ENCODE peak calls at places on chromosomes 2 and 18, in eight cellular contexts. N is PC-3, O is GM23338, D is MM.1S, R is HCT116, K is GM23248, U is OCI-LY7, L is neural progenitor cell. A is an unnamed sample.

GRCh38 chr2:132421198-132421780 is 4.7 kb downstream of the GPR39 start:
- DNase-seq in N (peak; percentile 46), O (no peak), D (no peak), R (no peak), K (peak; percentile 48), U (no peak), L (no peak), A (no peak)

GRCh38 chr18:10412933-10413332 is 41.5 kb upstream of the APCDD1 start:
- DNase-seq in N (no peak), O (no peak), D (no peak), R (no peak), K (no peak), U (no peak), L (no peak), A (no peak)

GRCh38 chr2:120779781-120780283 is 44.2 kb downstream of the GLI2 start:
- DNase-seq in N (peak; percentile 32), O (peak; percentile 66), D (no peak), R (no peak), K (peak; percentile 91), U (no peak), L (peak; percentile 38), A (peak; percentile 77)

GRCh38 chr2:188032786-188033185 is 258.9 kb upstream of the GULP1 start:
- DNase-seq in N (no peak), O (peak; percentile 33), D (no peak), R (no peak), K (no peak), U (no peak), L (no peak), A (no peak)

GRCh38 chr2:143635936-143636335 is 506.7 kb downstream of the ARHGAP15 start:
- DNase-seq in N (no peak), O (no peak), D (no peak), R (no peak), K (no peak), U (no peak), L (no peak), A (no peak)

GRCh38 chr2:162509288-162509968 is 165.5 kb downstream of the GCA start:
- DNase-seq in N (no peak), O (no peak), D (no peak), R (no peak), K (no peak), U (no peak), L (no peak), A (no peak)

GRCh38 chr2:172230783-172231446 is 128.2 kb upstream of the DLX2 start:
- DNase-seq in N (no peak), O (no peak), D (no peak), R (no peak), K (no peak), U (no peak), L (no peak), A (no peak)

GRCh38 chr18:9708882-9709877 is 1.1 kb downstream of the RAB31 start:
- DNase-seq in N (no peak), O (peak; percentile 78), D (peak; percentile 27), R (no peak), K (peak; percentile 62), U (no peak), L (peak; percentile 65), A (peak; percentile 19)

GRCh38 chr2:120287183-120288015 is 34.7 kb downstream of the RALB start:
- DNase-seq in N (peak; percentile 91), O (no peak), D (no peak), R (peak; percentile 54), K (peak; percentile 97), U (no peak), L (no peak), A (peak; percentile 59)

GRCh38 chr2:182980115-182980514 is 58.1 kb downstream of the NCKAP1 start:
- DNase-seq in N (peak; percentile 69), O (peak; percentile 69), D (peak; percentile 73), R (peak; percentile 16), K (peak; percentile 63), U (peak; percentile 76), L (peak; percentile 32), A (peak; percentile 22)

DNA sequence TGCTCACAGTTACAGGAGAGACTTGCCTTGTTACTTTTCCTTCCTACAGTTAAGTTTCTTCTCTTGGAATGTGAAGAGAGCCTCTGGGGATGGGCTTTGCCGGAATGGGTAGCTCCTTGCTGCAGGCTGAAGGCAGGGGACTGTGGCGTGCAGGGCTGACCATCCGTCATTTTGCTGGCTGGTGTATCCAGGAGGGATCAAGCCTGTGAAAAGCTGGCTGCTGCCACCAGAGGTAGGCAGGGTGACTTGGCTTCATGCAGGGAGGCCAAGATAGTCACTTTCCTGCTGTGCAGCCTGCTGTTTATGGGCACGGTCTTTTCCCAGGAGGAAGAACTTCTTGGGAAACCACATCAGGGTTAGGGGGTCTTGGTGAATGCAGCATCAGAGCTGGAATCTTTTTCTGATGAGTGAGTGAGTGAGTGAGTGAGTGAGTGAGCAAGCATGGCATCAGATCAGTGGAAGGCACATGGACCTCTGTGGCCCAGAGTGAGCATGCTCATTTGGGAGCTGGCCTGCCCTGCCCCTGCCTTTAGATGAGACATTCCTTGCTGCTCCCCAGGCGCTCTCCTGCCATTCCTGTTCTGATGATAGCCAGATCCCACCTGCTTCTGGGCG is 33.0 kb downstream of the FHOD3 start:
- DNase-seq in N (no peak), O (no peak), D (no peak), R (no peak), K (peak; percentile 43), U (no peak), L (no peak), A (no peak)
- TF ChIP-seq EZH2phosphoT487 in N (no peak), O (no peak), D (no peak), R (no peak), K (no peak), U (no peak), L (no peak), A (no peak)

GRCh38 chr18:78983530-78983929 is 3.9 kb downstream of the SALL3 start:
- DNase-seq in N (no peak), O (peak; percentile 83), D (no peak), R (no peak), K (no peak), U (no peak), L (peak; percentile 47), A (no peak)

GRCh38 chr18:78981652-78981955 is 2.0 kb downstream of the SALL3 start:
- DNase-seq in N (no peak), O (peak; percentile 72), D (no peak), R (no peak), K (no peak), U (no peak), L (peak; percentile 57), A (no peak)

GRCh38 chr18:78980777-78981651 is 1.4 kb downstream of the SALL3 start:
- DNase-seq in N (no peak), O (peak; percentile 34), D (no peak), R (no peak), K (no peak), U (no peak), L (peak; percentile 68), A (no peak)

GRCh38 chr18:78980279-78980771 is 707 bp downstream of the SALL3 start:
- DNase-seq in N (no peak), O (peak; percentile 52), D (no peak), R (no peak), K (no peak), U (no peak), L (no peak), A (no peak)

GRCh38 chr18:78982186-78982585 is 2.6 kb downstream of the SALL3 start:
- DNase-seq in N (no peak), O (peak; percentile 36), D (no peak), R (no peak), K (no peak), U (no peak), L (peak; percentile 55), A (no peak)
- H3K4me3 ChIP-seq in N (no peak overlapping the region), O (peak overlapping the region; percentile 52), D (no peak overlapping the region), R (no peak overlapping the region), K (no peak overlapping the region), U (no peak overlapping the region), L (peak overlapping the region; percentile 89), A (no peak overlapping the region)

DNA sequence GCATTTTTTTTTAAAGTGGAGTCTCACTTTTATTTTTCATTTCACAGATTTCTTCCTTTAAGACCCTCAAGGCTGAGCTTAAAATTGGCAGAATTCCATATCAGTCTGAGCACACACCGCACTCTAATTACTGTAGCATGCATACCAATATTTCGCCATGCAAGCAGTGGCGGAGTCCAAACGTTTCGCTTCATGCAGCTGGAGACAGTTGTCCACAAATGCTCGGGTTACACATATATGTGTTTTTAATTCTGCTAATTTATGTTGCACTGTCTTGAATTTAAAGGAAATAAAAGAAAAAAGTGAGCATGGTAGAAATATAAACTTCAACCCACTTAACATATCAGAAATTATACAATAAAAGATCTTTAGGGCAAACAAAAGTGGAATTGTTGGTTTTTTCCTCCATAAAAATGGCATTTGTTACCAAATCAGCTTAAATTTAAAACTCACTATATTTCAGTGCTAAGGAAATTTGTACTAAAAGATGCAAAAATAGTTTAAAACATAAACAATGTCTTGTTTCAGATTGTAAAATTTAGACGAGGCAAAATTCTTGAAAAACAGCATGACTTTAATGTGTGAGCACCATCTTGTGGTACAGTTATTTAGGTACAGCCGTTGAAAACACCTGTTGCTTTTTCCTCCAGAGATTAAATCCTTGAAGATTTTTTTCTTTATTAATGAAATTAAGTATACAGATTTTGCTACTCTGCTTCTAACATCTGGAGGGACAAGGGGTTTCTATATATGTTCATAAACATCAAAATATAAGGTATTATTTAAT is 24.1 kb upstream of the KANSL1L start:
- DNase-seq in N (peak; percentile 60), O (peak; percentile 73), D (peak; percentile 66), R (peak; percentile 38), K (peak; percentile 73), U (peak; percentile 68), L (peak; percentile 53), A (peak; percentile 67)
- H2AFZ ChIP-seq in N (no peak overlapping the region), O (no peak overlapping the region), D (no peak overlapping the region), R (peak overlapping the region; percentile 98), K (peak overlapping the region; percentile 69), U (no peak overlapping the region), L (peak overlapping the region; percentile 94), A (peak overlapping the region; percentile 2)

GRCh38 chr18:63107171-63107850 is 212.3 kb downstream of the BCL2 start:
- DNase-seq in N (no peak), O (no peak), D (no peak), R (no peak), K (no peak), U (no peak), L (no peak), A (no peak)

GRCh38 chr18:63109789-63110188 is 209.8 kb downstream of the BCL2 start:
- DNase-seq in N (no peak), O (no peak), D (no peak), R (no peak), K (no peak), U (no peak), L (no peak), A (no peak)

GRCh38 chr18:63105636-63106316 is 213.8 kb downstream of the BCL2 start:
- DNase-seq in N (no peak), O (no peak), D (no peak), R (no peak), K (no peak), U (no peak), L (no peak), A (no peak)

GRCh38 chr18:63106727-63107126 is 212.8 kb downstream of the BCL2 start:
- DNase-seq in N (no peak), O (no peak), D (peak; percentile 44), R (no peak), K (no peak), U (no peak), L (no peak), A (no peak)

DNA sequence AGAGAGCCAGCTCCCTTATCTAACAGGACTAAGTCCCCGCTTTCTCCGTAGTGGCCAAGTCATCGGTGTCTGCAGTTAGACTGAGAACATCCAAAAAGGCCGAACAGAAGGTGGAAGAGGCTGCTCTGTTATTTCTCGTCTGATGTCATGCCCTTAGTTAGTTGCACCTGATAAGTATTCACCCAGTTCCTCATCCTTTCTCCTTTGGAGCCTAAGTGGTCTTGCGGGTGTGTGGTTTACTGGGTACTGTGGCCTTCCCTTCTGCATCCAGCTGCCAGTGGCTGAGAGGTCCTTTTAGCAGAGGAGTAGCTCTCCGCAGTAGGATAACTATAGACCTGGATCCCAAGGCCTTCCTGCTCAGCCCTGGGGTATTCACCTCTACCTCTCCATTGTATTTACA is 211.6 kb downstream of the BCL2 start:
- DNase-seq in N (no peak), O (no peak), D (no peak), R (no peak), K (no peak), U (no peak), L (no peak), A (no peak)
- TF ChIP-seq EZH2phosphoT487 in N (no peak), O (no peak), D (no peak), R (no peak), K (no peak), U (no peak), L (no peak), A (no peak)